ENCODE peak calls at places on chromosomes 2 and 18, in four cellular contexts. S is amygdala, K is aorta, D is NCI-H510A treated with DMSO at 0.1 percent for 48 hours. H is an unnamed sample.

GRCh38 chr2:9473985-9474360 is 378 bp upstream of the IAH1 start:
- DNase-seq in K (peak; percentile 70), S (no peak), D (no peak), H (peak; percentile 35)

GRCh38 chr2:10045561-10046355 is 2.4 kb downstream of the KLF11 start:
- DNase-seq in D (no peak), K (peak; percentile 47), S (no peak), H (no peak)

GRCh38 chr18:63322908-63323634 is 3.5 kb upstream of the BCL2 start:
- DNase-seq in D (peak; percentile 97), K (no peak), S (no peak), H (peak; percentile 50)

GRCh38 chr2:62424899-62425298 is 81.1 kb downstream of the TMEM17 start:
- DNase-seq in S (no peak), D (no peak), K (no peak), H (no peak)

GRCh38 chr2:24049485-24050021 is at the start of gene FKBP1B:
- DNase-seq in D (peak; percentile 90), S (no peak), K (peak; percentile 73), H (peak; percentile 20)

GRCh38 chr18:74314759-74315463 is 728 bp upstream of the C18orf63 start:
- DNase-seq in K (no peak), D (no peak), S (no peak), H (no peak)

GRCh38 chr2:176501652-176502051 is 232.4 kb downstream of the MTX2 start:
- DNase-seq in K (no peak), D (peak; percentile 97), S (no peak), H (no peak)

GRCh38 chr2:201572822-201573493 is 70.3 kb downstream of the TMEM237 start:
- DNase-seq in S (no peak), D (no peak), K (no peak), H (no peak)

GRCh38 chr18:24112874-24113615 is 25.8 kb upstream of the CABYR start:
- DNase-seq in K (no peak), S (no peak), D (no peak), H (no peak)

GRCh38 chr2:68278169-68278568 is 25.8 kb upstream of the PPP3R1 start:
- DNase-seq in K (no peak), D (no peak), S (no peak), H (no peak)

GRCh38 chr18:31424383-31424988 is 23.1 kb upstream of the DSG3 start:
- DNase-seq in K (no peak), D (peak; percentile 46), S (no peak), H (no peak)

GRCh38 chr2:234904785-234905184 is 47.0 kb upstream of the SH3BP4 start:
- DNase-seq in K (no peak), D (no peak), S (no peak), H (no peak)

GRCh38 chr18:77065221-77065981 is 67.2 kb downstream of the MBP start:
- DNase-seq in S (no peak), K (peak; percentile 86), D (no peak), H (no peak)

GRCh38 chr2:69773201-69773600 is 31.3 kb downstream of the ANXA4 start:
- DNase-seq in D (no peak), S (no peak), K (no peak), H (no peak)

GRCh38 chr18:64983497-64984238 is 767.1 kb upstream of the CDH7 start:
- DNase-seq in S (no peak), D (no peak), K (no peak), H (no peak)

GRCh38 chr2:210553371-210553770 is 3.0 kb upstream of the CPS1 start:
- DNase-seq in S (no peak), K (no peak), D (no peak), H (no peak)

GRCh38 chr2:25833566-25833965 is 44.7 kb downstream of the ASXL2 start:
- DNase-seq in D (no peak), S (no peak), K (no peak), H (no peak)

GRCh38 chr2:191015229-191015628 is 1.3 kb upstream of the STAT1 start:
- DNase-seq in S (no peak), D (no peak), K (no peak), H (no peak)

GRCh38 chr2:240611601-240612210 is 13.6 kb upstream of the GPR35 start:
- DNase-seq in D (no peak), S (no peak), K (peak; percentile 50), H (no peak)

GRCh38 chr2:188693111-188693510 is 281.1 kb upstream of the COL3A1 start:
- DNase-seq in S (no peak), K (no peak), D (no peak), H (no peak)

GRCh38 chr2:9738718-9739496 is 104.4 kb upstream of the TAF1B start:
- DNase-seq in D (no peak), S (no peak), K (peak; percentile 58), H (no peak)

GRCh38 chr2:174748948-174749347 is 15.3 kb downstream of the CHRNA1 start:
- DNase-seq in D (peak; percentile 99), K (peak; percentile 65), S (no peak), H (peak; percentile 57)

GRCh38 chr2:201360256-201360655 is 3.1 kb upstream of the FLACC1 start:
- DNase-seq in K (no peak), D (no peak), S (no peak), H (no peak)

GRCh38 chr18:41372266-41372665 is 582.8 kb upstream of the PIK3C3 start:
- DNase-seq in S (no peak), D (no peak), K (no peak), H (no peak)

GRCh38 chr2:132668189-132668833 is 1.7 kb downstream of the LYPD1 start:
- DNase-seq in D (peak; percentile 26), S (no peak), K (no peak), H (no peak)